ENCODE peak calls at places on chromosomes 2 and 18, in six cellular contexts. T, L, H, M, J and B are unnamed samples.

GRCh38 chr2:161417428-161418274 is 1.6 kb downstream of the TBR1 start:
- DNase-seq in M (no peak), H (no peak), L (no peak), T (no peak), J (no peak), B (no peak)

GRCh38 chr2:10276481-10277292 is 26.0 kb upstream of the HPCAL1 start:
- DNase-seq in M (no peak), H (no peak), J (no peak), T (no peak), L (no peak), B (no peak)

GRCh38 chr2:238325694-238326093 is 5.4 kb downstream of the TRAF3IP1 start:
- DNase-seq in L (no peak), J (no peak), T (no peak), M (no peak), H (no peak), B (no peak)

GRCh38 chr2:229572434-229573338 is 141.7 kb downstream of the DNER start:
- DNase-seq in L (no peak), H (no peak), T (no peak), J (no peak), M (no peak), B (no peak)

GRCh38 chr18:77123313-77124231 is 9.0 kb downstream of the MBP start:
- DNase-seq in L (no peak), J (no peak), H (no peak), M (no peak), T (no peak), B (no peak)

GRCh38 chr2:32933756-32934095 is 13.0 kb upstream of the LTBP1 start:
- DNase-seq in L (no peak), T (no peak), H (no peak), M (no peak), J (no peak), B (no peak)

GRCh38 chr2:195368530-195369216 is 288.4 kb upstream of the SLC39A10 start:
- DNase-seq in H (no peak), J (no peak), L (no peak), M (no peak), T (no peak), B (no peak)

GRCh38 chr18:27964811-27965210 is 212.1 kb downstream of the CDH2 start:
- DNase-seq in T (no peak), M (no peak), H (no peak), L (no peak), J (no peak), B (no peak)

GRCh38 chr2:232884549-232885263 is 14.6 kb downstream of the SNORC start:
- DNase-seq in T (no peak), M (no peak), J (peak), H (no peak), L (no peak), B (no peak)

GRCh38 chr2:150286730-150287362 is 200.6 kb downstream of the RND3 start:
- DNase-seq in L (no peak), T (no peak), M (no peak), H (no peak), J (no peak), B (no peak)

GRCh38 chr2:108898315-108899082 is 90.5 kb downstream of the EDAR start:
- DNase-seq in J (no peak), M (no peak), H (no peak), T (no peak), L (no peak), B (no peak)

GRCh38 chr18:9868857-9869712 is 16.7 kb upstream of the TXNDC2 start:
- DNase-seq in J (no peak), H (no peak), T (no peak), M (no peak), L (peak), B (no peak)

GRCh38 chr2:48146552-48146951 is 240.3 kb upstream of the FBXO11 start:
- DNase-seq in J (no peak), L (no peak), T (no peak), H (no peak), M (no peak), B (no peak)

GRCh38 chr18:13871701-13872100 is 43.6 kb downstream of the MC2R start:
- DNase-seq in J (no peak), H (no peak), L (no peak), T (no peak), M (no peak), B (no peak)

GRCh38 chr2:221448086-221448856 is 123.8 kb downstream of the EPHA4 start:
- DNase-seq in J (no peak), M (no peak), H (no peak), L (peak), T (no peak), B (no peak)

GRCh38 chr2:124027182-124027581 is 2.1 kb downstream of the CNTNAP5 start:
- DNase-seq in H (no peak), T (peak), J (no peak), M (no peak), L (peak), B (no peak)

GRCh38 chr2:181231886-181232644 is 225.1 kb upstream of the ITGA4 start:
- DNase-seq in H (no peak), J (no peak), M (no peak), L (no peak), T (no peak), B (no peak)

GRCh38 chr2:141611981-141612380 is 518.8 kb downstream of the LRP1B start:
- DNase-seq in M (peak), L (no peak), H (no peak), J (no peak), T (no peak), B (no peak)

GRCh38 chr2:171595896-171596295 is 73.6 kb downstream of the CYBRD1 start:
- DNase-seq in J (no peak), M (peak), T (peak), L (peak), H (no peak), B (no peak)

GRCh38 chr2:86650188-86650587 is 26.5 kb upstream of the RNF103 start:
- DNase-seq in L (no peak), M (no peak), H (no peak), J (no peak), T (no peak), B (no peak)

GRCh38 chr2:30072250-30072842 is 74.5 kb upstream of the YPEL5 start:
- DNase-seq in H (peak), L (peak), T (peak), M (peak), J (peak), B (peak)

GRCh38 chr2:26848336-26849055 is 564 bp downstream of the DPYSL5 start:
- DNase-seq in T (peak), J (no peak), H (no peak), M (no peak), L (peak), B (no peak)
- H3K4me3 ChIP-seq in T (peak), J (peak), H (peak), M (no peak), L (peak), B (peak)

DNA sequence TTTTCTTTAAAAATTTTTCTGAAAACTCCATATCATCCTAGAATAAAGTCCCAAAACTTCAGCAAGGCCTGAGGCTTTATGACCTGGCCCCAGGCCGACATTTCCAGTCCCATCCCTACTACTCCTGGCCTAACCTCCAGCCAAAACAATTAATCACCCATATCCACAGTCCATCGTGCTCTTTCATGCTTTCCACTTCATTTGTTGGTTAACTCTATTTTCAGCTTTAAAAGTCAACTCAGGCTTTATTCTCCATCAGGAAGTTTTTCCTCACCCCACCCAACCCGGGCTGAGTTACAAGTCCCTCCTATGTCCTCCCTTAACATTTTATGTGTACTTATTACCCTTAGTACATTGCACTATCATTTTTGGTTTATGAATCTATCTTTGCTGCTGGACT is 27.7 kb upstream of the SPTBN1 start:
- DNase-seq in M (no peak), L (no peak), H (peak), J (no peak), T (no peak), B (no peak)
- H3K27ac ChIP-seq in M (no peak), L (no peak), H (peak), J (no peak), T (no peak), B (no peak)

GRCh38 chr2:27315122-27315521 is 6.9 kb upstream of the UCN start:
- DNase-seq in H (no peak), L (no peak), J (no peak), M (no peak), T (no peak), B (no peak)
- TF ChIP-seq CTCF in H (no peak), L (no peak), J (no peak), M (no peak), T (no peak), B (no peak)

DNA sequence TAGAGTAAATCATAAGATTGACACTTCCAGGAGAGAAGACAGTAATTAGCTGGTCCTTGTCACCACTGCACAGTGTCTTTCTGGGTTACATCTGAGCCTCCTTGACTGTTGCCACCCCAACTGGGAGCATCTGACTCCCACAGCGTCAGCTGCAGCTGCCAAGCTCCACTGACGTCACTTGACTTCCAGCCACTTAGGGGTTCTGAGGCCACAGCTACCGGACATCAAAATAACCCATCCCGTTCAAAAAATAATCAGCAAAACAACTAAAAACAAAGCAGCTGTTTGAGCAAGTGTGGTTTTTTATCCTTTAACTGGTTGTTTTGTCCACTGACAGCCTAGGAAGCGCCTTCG is 206.5 kb upstream of the AGAP1 start:
- DNase-seq in T (no peak), L (no peak), J (no peak), H (peak), M (no peak), B (peak)
- H3K4me3 ChIP-seq in T (no peak), L (no peak), J (no peak), H (no peak), M (no peak), B (peak)

DNA sequence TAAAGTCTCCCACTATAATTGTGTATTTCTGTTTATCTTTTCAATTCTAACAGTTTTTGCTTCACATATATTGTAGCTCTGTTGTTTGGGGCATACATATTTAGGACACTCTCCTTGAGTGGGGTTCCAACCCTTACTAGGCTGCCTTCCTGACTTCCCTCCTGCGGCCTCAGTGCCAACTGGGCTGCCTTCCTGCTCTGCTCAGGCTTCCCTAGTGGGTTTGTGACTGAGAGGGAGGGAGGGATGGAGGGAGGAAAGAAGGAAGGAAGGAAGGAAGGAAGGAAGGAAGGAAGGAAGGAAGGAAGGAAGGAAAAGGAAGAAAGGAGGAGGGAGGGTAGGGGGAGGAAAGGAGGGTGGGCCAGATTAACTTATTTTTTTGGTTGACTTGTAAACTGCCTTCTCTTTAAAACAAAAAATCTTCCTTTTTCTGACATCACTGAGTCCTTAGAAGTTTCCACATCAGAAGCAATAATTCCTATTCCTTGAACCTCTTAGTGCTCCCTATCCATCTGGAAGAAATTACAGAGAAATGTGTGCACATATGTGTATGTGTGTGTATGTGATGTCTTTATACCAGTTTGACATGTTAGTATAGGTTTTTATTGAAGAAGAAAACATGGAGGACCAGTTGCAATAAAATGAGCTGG is 145.4 kb upstream of the PGAP1 start:
- DNase-seq in M (no peak), T (peak), L (no peak), J (no peak), H (no peak), B (no peak)
- H3K27ac ChIP-seq in M (no peak), T (peak), L (peak), J (no peak), H (no peak), B (peak)